ENCODE peak calls at places on chromosomes 7 and 10, in four cellular contexts. One of them, this sample, is unnamed.
A peak's percentile ranks its signal among the peaks of the same experiment; 100 is the strongest.

GRCh38 chr7:80330434-80330833 is 181.4 kb downstream of the GNAT3 start:
- DNase-seq in A549: no peak
- DNase-seq in endothelial cell of umbilical vein: no peak
- DNase-seq in K562: no peak
- DNase-seq in this sample: no peak

GRCh38 chr10:120969219-120969645 is 118.1 kb downstream of the WDR11 start:
- DNase-seq in A549: no peak
- DNase-seq in endothelial cell of umbilical vein: no peak
- DNase-seq in K562: no peak
- DNase-seq in this sample: peak; percentile 66

GRCh38 chr10:95756061-95756751 is at the start of gene ENTPD1:
- DNase-seq in A549: no peak
- DNase-seq in endothelial cell of umbilical vein: peak; percentile 66
- DNase-seq in K562: no peak
- DNase-seq in this sample: peak; percentile 89

GRCh38 chr10:71232089-71232998 is 20.0 kb downstream of the UNC5B start:
- DNase-seq in A549: no peak
- DNase-seq in endothelial cell of umbilical vein: no peak
- DNase-seq in K562: no peak
- DNase-seq in this sample: no peak

GRCh38 chr7:26413007-26413691 is 121.5 kb downstream of the SNX10 start:
- DNase-seq in A549: no peak
- DNase-seq in endothelial cell of umbilical vein: peak; percentile 44
- DNase-seq in K562: no peak
- DNase-seq in this sample: no peak

GRCh38 chr10:38047666-38048065 is 37.2 kb downstream of the ZNF33A start:
- DNase-seq in A549: no peak
- DNase-seq in endothelial cell of umbilical vein: no peak
- DNase-seq in K562: no peak
- DNase-seq in this sample: no peak

GRCh38 chr10:4535531-4535930 is 290.5 kb upstream of the AKR1E2 start:
- DNase-seq in A549: no peak
- DNase-seq in endothelial cell of umbilical vein: no peak
- DNase-seq in K562: no peak
- DNase-seq in this sample: no peak

GRCh38 chr7:12715372-12716133 is 28.1 kb downstream of the ARL4A start:
- DNase-seq in A549: peak; percentile 98
- DNase-seq in endothelial cell of umbilical vein: peak; percentile 96
- DNase-seq in K562: peak; percentile 77
- DNase-seq in this sample: peak; percentile 99

GRCh38 chr10:80382989-80383388 is 25.4 kb upstream of the PRXL2A start:
- DNase-seq in A549: peak; percentile 46
- DNase-seq in endothelial cell of umbilical vein: peak; percentile 70
- DNase-seq in K562: no peak
- DNase-seq in this sample: peak; percentile 52

GRCh38 chr10:100510533-100511308 is 8.9 kb downstream of the SEC31B start:
- DNase-seq in A549: no peak
- DNase-seq in endothelial cell of umbilical vein: no peak
- DNase-seq in K562: no peak
- DNase-seq in this sample: peak; percentile 79

GRCh38 chr7:69967699-69968450 is 369.6 kb downstream of the AUTS2 start:
- DNase-seq in A549: no peak
- DNase-seq in endothelial cell of umbilical vein: no peak
- DNase-seq in K562: no peak
- DNase-seq in this sample: peak; percentile 8

GRCh38 chr10:97759157-97759980 is 12.4 kb downstream of the SFRP5 start:
- DNase-seq in A549: peak; percentile 80
- DNase-seq in endothelial cell of umbilical vein: peak; percentile 62
- DNase-seq in K562: peak; percentile 60
- DNase-seq in this sample: peak; percentile 69

GRCh38 chr7:116726149-116726548 is 54.2 kb downstream of the MET start:
- DNase-seq in A549: no peak
- DNase-seq in endothelial cell of umbilical vein: no peak
- DNase-seq in K562: no peak
- DNase-seq in this sample: no peak

GRCh38 chr10:78042752-78043104 is 9.1 kb downstream of the RPS24 start:
- DNase-seq in A549: no peak
- DNase-seq in endothelial cell of umbilical vein: no peak
- DNase-seq in K562: no peak
- DNase-seq in this sample: no peak

GRCh38 chr10:78041170-78042057 is 7.8 kb downstream of the RPS24 start:
- DNase-seq in A549: no peak
- DNase-seq in endothelial cell of umbilical vein: no peak
- DNase-seq in K562: no peak
- DNase-seq in this sample: no peak

GRCh38 chr10:78044179-78044578 is 10.5 kb downstream of the RPS24 start:
- DNase-seq in A549: no peak
- DNase-seq in endothelial cell of umbilical vein: no peak
- DNase-seq in K562: no peak
- DNase-seq in this sample: peak; percentile 45

GRCh38 chr10:78039743-78040142 is 6.1 kb downstream of the RPS24 start:
- DNase-seq in A549: no peak
- DNase-seq in endothelial cell of umbilical vein: no peak
- DNase-seq in K562: no peak
- DNase-seq in this sample: no peak

GRCh38 chr10:78042058-78042751 is 8.5 kb downstream of the RPS24 start:
- DNase-seq in A549: no peak
- DNase-seq in endothelial cell of umbilical vein: no peak
- DNase-seq in K562: no peak
- DNase-seq in this sample: no peak
- TF ChIP-seq CTCF in A549: no peak
- TF ChIP-seq CTCF in endothelial cell of umbilical vein: no peak
- TF ChIP-seq CTCF in K562: no peak
- TF ChIP-seq CTCF in this sample: no peak

GRCh38 chr10:127194598-127194997 is 1.8 kb downstream of the INSYN2A start:
- DNase-seq in A549: no peak
- DNase-seq in endothelial cell of umbilical vein: no peak
- DNase-seq in K562: no peak
- DNase-seq in this sample: no peak

GRCh38 chr10:127195571-127196226 is 692 bp downstream of the INSYN2A start:
- DNase-seq in A549: peak; percentile 22
- DNase-seq in endothelial cell of umbilical vein: peak; percentile 23
- DNase-seq in K562: no peak
- DNase-seq in this sample: no peak

GRCh38 chr10:127195041-127195506 is 1.3 kb downstream of the INSYN2A start:
- DNase-seq in A549: peak; percentile 26
- DNase-seq in endothelial cell of umbilical vein: peak; percentile 7
- DNase-seq in K562: no peak
- DNase-seq in this sample: no peak

GRCh38 chr10:127196955-127197432 is 603 bp upstream of the INSYN2A start:
- DNase-seq in A549: no peak
- DNase-seq in endothelial cell of umbilical vein: peak; percentile 9
- DNase-seq in K562: no peak
- DNase-seq in this sample: no peak

DNA sequence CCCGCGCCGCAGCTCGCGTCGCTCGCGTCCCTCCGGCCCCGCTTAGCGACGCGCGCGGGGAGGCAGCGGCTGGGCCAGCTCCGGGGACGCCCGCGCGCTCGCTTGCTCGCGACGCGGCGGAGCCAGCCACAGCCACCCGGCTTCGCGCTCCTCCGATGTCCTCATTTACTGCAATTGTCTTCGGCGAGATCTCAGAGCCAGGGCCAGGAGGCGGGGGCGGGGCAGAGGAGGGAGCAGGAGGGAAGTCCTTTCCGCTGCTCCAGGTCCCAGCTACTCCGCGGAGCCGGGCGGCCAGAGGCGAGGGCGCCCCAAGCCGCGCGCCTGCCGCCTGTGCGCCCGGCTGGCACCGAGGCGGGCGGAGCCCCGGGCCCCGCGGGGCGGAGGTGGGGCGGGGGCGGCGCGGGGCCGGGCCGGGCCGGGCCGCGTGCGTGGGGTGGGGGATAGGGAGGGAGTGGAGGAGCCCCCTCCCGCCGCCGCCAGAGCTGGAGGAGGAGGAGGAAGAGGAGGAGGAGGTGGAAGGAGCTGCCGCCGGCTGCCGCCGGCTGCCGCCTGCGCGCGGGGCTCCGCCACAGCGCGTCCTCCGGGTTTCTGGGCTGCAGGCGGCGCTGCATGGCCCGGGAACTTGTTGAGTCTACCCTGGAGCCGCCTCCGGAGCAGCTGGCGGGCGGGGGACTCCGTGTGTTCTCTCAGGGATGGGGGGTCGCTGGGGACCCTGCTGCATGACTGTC is at the start of gene INSYN2A:
- DNase-seq in A549: peak; percentile 46
- DNase-seq in endothelial cell of umbilical vein: peak; percentile 37
- DNase-seq in K562: no peak
- DNase-seq in this sample: no peak
- TF ChIP-seq MYC in A549: no peak
- TF ChIP-seq MYC in endothelial cell of umbilical vein: no peak
- TF ChIP-seq MYC in K562: no peak
- TF ChIP-seq MYC in this sample: no peak

GRCh38 chr7:90425376-90425775 is 22.1 kb downstream of the CLDN12 start:
- DNase-seq in A549: peak; percentile 38
- DNase-seq in endothelial cell of umbilical vein: no peak
- DNase-seq in K562: no peak
- DNase-seq in this sample: peak; percentile 9
- TF ChIP-seq MAX in A549: no peak
- TF ChIP-seq MAX in endothelial cell of umbilical vein: no peak
- TF ChIP-seq MAX in K562: no peak
- TF ChIP-seq MAX in this sample: no peak

DNA sequence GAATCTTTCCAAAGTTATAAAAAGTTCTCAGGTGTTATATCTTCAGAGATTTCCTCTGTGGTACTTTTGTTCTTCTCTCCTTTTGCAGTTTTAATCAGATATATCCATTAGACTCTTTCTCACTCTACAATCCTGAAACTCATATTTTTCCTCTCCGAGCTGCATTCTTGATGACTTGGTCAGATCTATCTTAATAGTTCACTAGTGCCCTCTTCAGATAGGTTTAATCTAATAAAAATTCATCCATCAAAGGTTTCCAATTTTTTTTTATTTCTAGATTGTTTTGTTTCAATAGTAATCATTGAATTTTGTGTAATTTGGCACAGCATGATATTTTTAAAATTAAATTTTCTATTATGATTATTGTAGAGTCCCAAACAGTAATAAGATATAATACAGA is 21.8 kb upstream of the DGKB start:
- DNase-seq in A549: no peak
- DNase-seq in endothelial cell of umbilical vein: no peak
- DNase-seq in K562: no peak
- DNase-seq in this sample: no peak
- TF ChIP-seq CTCF in A549: no peak
- TF ChIP-seq CTCF in endothelial cell of umbilical vein: no peak
- TF ChIP-seq CTCF in K562: no peak
- TF ChIP-seq CTCF in this sample: no peak

GRCh38 chr7:18494821-18495408 is 634 bp upstream of the HDAC9 start:
- DNase-seq in A549: no peak
- DNase-seq in endothelial cell of umbilical vein: no peak
- DNase-seq in K562: no peak
- DNase-seq in this sample: peak; percentile 78

GRCh38 chr7:18495412-18496335 is at the start of gene HDAC9:
- DNase-seq in A549: no peak
- DNase-seq in endothelial cell of umbilical vein: peak; percentile 63
- DNase-seq in K562: no peak
- DNase-seq in this sample: peak; percentile 79

GRCh38 chr7:18497800-18498199 is 2.3 kb downstream of the HDAC9 start:
- DNase-seq in A549: no peak
- DNase-seq in endothelial cell of umbilical vein: no peak
- DNase-seq in K562: no peak
- DNase-seq in this sample: no peak

GRCh38 chr7:18497082-18497481 is 1.5 kb downstream of the HDAC9 start:
- DNase-seq in A549: no peak
- DNase-seq in endothelial cell of umbilical vein: no peak
- DNase-seq in K562: no peak
- DNase-seq in this sample: no peak

DNA sequence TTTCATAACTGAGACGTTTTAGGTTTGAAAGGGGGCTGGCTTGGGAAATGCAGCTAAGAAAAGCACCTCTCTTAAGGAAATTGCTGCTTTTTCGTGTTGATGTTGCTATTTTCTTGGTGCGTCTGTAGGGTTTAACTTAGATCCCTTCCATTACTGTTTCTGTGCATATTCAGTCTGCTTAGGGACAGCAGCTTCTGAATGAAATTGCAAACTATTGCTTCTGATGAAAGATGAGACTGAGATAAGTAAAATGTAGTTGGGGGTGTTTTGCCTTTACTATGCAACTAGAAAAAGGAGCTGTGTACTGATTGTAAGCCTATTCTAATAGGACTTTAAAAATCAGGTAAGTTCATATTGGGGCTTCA is 769 bp downstream of the HDAC9 start:
- DNase-seq in A549: no peak
- DNase-seq in endothelial cell of umbilical vein: no peak
- DNase-seq in K562: no peak
- DNase-seq in this sample: no peak
- TF ChIP-seq MYC in A549: no peak
- TF ChIP-seq MYC in endothelial cell of umbilical vein: no peak
- TF ChIP-seq MYC in K562: no peak
- TF ChIP-seq MYC in this sample: no peak

GRCh38 chr10:78898341-78899097 is 170.2 kb upstream of the ZMIZ1 start:
- DNase-seq in A549: no peak
- DNase-seq in endothelial cell of umbilical vein: no peak
- DNase-seq in K562: no peak
- DNase-seq in this sample: no peak
- TF ChIP-seq MAX in A549: no peak
- TF ChIP-seq MAX in endothelial cell of umbilical vein: no peak
- TF ChIP-seq MAX in K562: no peak
- TF ChIP-seq MAX in this sample: no peak

This sample was measured in NB4.